ENCODE peak calls at places on chromosome 18, in six cellular contexts. E is endothelial cell of umbilical vein, H is A549, F is GM12878, I is HepG2, B is K562. W is an unnamed sample.

GRCh38 chr18:13268746-13269285 is 50.3 kb downstream of the LDLRAD4 start:
- DNase-seq in E (no peak), H (no peak), F (no peak), I (no peak), B (no peak), W (no peak)

GRCh38 chr18:43234889-43235288 is 42.4 kb downstream of the SYT4 start:
- DNase-seq in E (no peak), H (no peak), F (no peak), I (no peak), B (no peak), W (no peak)

GRCh38 chr18:27860701-27861107 is 316.2 kb downstream of the CDH2 start:
- DNase-seq in E (no peak), H (no peak), F (peak), I (peak), B (no peak), W (no peak)

GRCh38 chr18:33116376-33116775 is 324.1 kb downstream of the CCDC178 start:
- DNase-seq in E (peak), H (peak), F (no peak), I (no peak), B (no peak), W (peak)

GRCh38 chr18:8816805-8817204 is 111.4 kb downstream of the MTCL1 start:
- DNase-seq in E (no peak), H (no peak), F (no peak), I (no peak), B (no peak), W (peak)

GRCh38 chr18:48581941-48582340 is 43.1 kb downstream of the CTIF start:
- DNase-seq in E (no peak), H (no peak), F (no peak), I (no peak), B (no peak), W (no peak)

GRCh38 chr18:59065684-59066083 is 74.0 kb upstream of the SEC11C start:
- DNase-seq in E (no peak), H (peak), F (no peak), I (no peak), B (no peak), W (no peak)

GRCh38 chr18:50578651-50579050 is 18.8 kb downstream of the MAPK4 start:
- DNase-seq in E (no peak), H (peak), F (no peak), I (no peak), B (peak), W (no peak)

GRCh38 chr18:36450264-36450663 is 152.8 kb downstream of the FHOD3 start:
- DNase-seq in E (no peak), H (no peak), F (no peak), I (no peak), B (no peak), W (no peak)

GRCh38 chr18:24741961-24742738 is 281.7 kb downstream of the HRH4 start:
- DNase-seq in E (no peak), H (no peak), F (no peak), I (no peak), B (no peak), W (no peak)

GRCh38 chr18:10591891-10592290 is 66.1 kb downstream of the NAPG start:
- DNase-seq in E (no peak), H (no peak), F (no peak), I (no peak), B (no peak), W (peak)

GRCh38 chr18:40577255-40577654 is 1377.8 kb upstream of the PIK3C3 start:
- DNase-seq in E (no peak), H (no peak), F (no peak), I (no peak), B (no peak), W (no peak)

GRCh38 chr18:35041752-35042379 is 653 bp downstream of the MAPRE2 start:
- DNase-seq in E (no peak), H (no peak), F (no peak), I (no peak), B (no peak), W (no peak)

GRCh38 chr18:61471832-61472406 is 138.7 kb downstream of the CDH20 start:
- DNase-seq in E (no peak), H (no peak), F (no peak), I (no peak), B (no peak), W (no peak)

GRCh38 chr18:48943333-48943732 is 7.4 kb downstream of the SMAD7 start:
- DNase-seq in E (no peak), H (no peak), F (no peak), I (no peak), B (no peak), W (no peak)

GRCh38 chr18:50866765-50867164 is 12.2 kb upstream of the ME2 start:
- DNase-seq in E (peak), H (no peak), F (no peak), I (no peak), B (no peak), W (peak)

GRCh38 chr18:61893304-61893970 is 630 bp upstream of the RNF152 start:
- DNase-seq in E (peak), H (no peak), F (no peak), I (no peak), B (peak), W (peak)

GRCh38 chr18:29912351-29912750 is 1130.2 kb downstream of the DSC3 start:
- DNase-seq in E (no peak), H (no peak), F (no peak), I (no peak), B (no peak), W (no peak)

GRCh38 chr18:23889907-23890306 is 124.6 kb upstream of the TTC39C start:
- DNase-seq in E (no peak), H (no peak), F (no peak), I (no peak), B (no peak), W (no peak)

GRCh38 chr18:25147878-25148488 is 204.0 kb downstream of the ZNF521 start:
- DNase-seq in E (no peak), H (no peak), F (no peak), I (no peak), B (no peak), W (no peak)

GRCh38 chr18:26646897-26647296 is 98.5 kb upstream of the KCTD1 start:
- DNase-seq in E (no peak), H (no peak), F (no peak), I (no peak), B (no peak), W (no peak)

GRCh38 chr18:10401489-10401888 is 52.9 kb upstream of the APCDD1 start:
- DNase-seq in E (no peak), H (no peak), F (no peak), I (no peak), B (no peak), W (peak)

GRCh38 chr18:46155652-46156051 is 51.5 kb downstream of the HAUS1 start:
- DNase-seq in E (no peak), H (peak), F (no peak), I (no peak), B (no peak), W (no peak)

GRCh38 chr18:41075212-41075611 is 879.8 kb upstream of the PIK3C3 start:
- DNase-seq in E (peak), H (peak), F (no peak), I (no peak), B (no peak), W (no peak)

GRCh38 chr18:14085770-14086458 is 46.3 kb downstream of the ZNF519 start:
- DNase-seq in E (no peak), H (no peak), F (no peak), I (no peak), B (no peak), W (no peak)

GRCh38 chr18:56321470-56321869 is 316.9 kb downstream of the TXNL1 start:
- DNase-seq in E (no peak), H (no peak), F (no peak), I (no peak), B (no peak), W (no peak)

GRCh38 chr18:74353169-74353775 is 37.6 kb downstream of the C18orf63 start:
- DNase-seq in E (peak), H (peak), F (peak), I (peak), B (peak), W (peak)

GRCh38 chr18:72140007-72140406 is 404.1 kb downstream of the CBLN2 start:
- DNase-seq in E (no peak), H (no peak), F (no peak), I (no peak), B (no peak), W (no peak)

GRCh38 chr18:49861659-49862058 is 48.3 kb upstream of the ACAA2 start:
- DNase-seq in E (peak), H (no peak), F (no peak), I (no peak), B (no peak), W (peak)

GRCh38 chr18:67599277-67599676 is 82.8 kb upstream of the DSEL start:
- DNase-seq in E (peak), H (no peak), F (no peak), I (no peak), B (no peak), W (no peak)

DNA sequence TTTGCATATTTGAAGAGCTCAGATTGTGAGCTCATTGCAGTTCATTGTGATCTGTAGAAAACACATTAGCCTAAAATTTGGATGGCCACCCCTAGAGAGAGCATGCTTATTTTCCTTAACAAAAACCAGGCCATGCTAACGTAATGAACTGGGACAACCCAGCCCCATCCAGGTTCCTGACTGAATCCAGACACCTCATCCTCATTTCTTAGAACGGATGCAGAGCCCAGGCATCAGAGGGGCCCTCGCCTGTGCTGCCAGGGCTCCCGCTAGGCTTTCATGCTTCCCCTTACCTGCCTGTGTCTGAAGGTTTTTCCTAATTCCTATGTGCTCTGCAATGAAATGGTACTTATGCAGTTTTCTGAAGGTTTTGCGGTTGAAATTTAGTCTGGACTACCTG is 171.1 kb downstream of the CCDC102B start:
- DNase-seq in E (no peak), H (no peak), F (no peak), I (no peak), B (no peak), W (no peak)
- TF ChIP-seq MYC in E (no peak), H (no peak), F (no peak), I (no peak), B (no peak), W (no peak)

DNA sequence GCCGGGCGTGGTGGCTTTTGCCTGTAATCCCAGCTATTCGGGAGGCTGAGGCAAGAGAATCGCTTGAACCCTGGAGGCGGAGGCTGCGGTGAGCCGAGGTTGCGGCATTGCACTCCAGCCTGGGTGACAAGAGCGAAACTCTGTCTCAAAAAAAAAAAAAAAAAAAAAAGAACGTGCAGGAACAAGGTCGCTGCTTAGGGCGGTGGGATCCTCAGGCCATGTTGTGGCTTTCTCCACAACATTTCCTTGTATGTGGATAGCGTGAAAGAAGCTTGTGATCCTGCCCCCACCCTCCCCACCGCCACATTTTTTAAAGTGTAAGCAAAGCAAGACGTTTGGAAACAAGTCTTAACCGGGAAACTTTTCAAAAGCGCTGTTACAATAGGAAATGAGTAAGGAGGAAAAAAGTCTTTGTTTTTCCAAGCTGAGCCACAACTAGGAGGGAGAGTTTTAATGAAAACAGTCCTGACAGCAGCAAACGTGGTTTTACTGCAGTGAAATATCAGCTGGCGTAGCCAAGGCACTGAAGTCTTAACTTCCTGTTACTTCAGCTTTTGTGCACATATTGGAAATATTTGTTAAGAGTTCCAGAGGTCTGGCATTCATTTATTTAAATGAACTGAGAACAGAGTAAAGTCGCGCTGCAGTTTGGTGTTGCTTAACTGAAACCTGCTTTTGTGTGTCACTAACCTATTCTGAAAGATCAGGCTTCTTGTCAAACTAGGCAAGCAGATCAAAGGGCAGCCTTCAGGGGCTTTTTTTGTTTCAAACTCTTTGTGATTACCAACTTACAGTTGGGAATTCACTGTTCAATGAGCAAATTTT is 3.8 kb downstream of the TGIF1 start:
- DNase-seq in E (peak), H (peak), F (no peak), I (peak), B (no peak), W (peak)
- TF ChIP-seq MYC in E (no peak), H (no peak), F (no peak), I (no peak), B (no peak), W (no peak)

GRCh38 chr18:57813245-57813644 is 10.1 kb upstream of the ATP8B1 start:
- DNase-seq in E (peak), H (peak), F (no peak), I (peak), B (no peak), W (no peak)
- TF ChIP-seq MYC in E (no peak), H (no peak), F (no peak), I (no peak), B (no peak), W (no peak)

GRCh38 chr18:22493255-22493654 is 75.5 kb upstream of the CTAGE1 start:
- DNase-seq in E (no peak), H (no peak), F (no peak), I (no peak), B (peak), W (no peak)

GRCh38 chr18:22499421-22499820 is 81.7 kb upstream of the CTAGE1 start:
- DNase-seq in E (no peak), H (no peak), F (no peak), I (no peak), B (no peak), W (no peak)

GRCh38 chr18:22490429-22490846 is 72.7 kb upstream of the CTAGE1 start:
- DNase-seq in E (no peak), H (peak), F (no peak), I (peak), B (peak), W (no peak)

GRCh38 chr18:22493940-22494339 is 76.2 kb upstream of the CTAGE1 start:
- DNase-seq in E (no peak), H (no peak), F (no peak), I (no peak), B (peak), W (no peak)

DNA sequence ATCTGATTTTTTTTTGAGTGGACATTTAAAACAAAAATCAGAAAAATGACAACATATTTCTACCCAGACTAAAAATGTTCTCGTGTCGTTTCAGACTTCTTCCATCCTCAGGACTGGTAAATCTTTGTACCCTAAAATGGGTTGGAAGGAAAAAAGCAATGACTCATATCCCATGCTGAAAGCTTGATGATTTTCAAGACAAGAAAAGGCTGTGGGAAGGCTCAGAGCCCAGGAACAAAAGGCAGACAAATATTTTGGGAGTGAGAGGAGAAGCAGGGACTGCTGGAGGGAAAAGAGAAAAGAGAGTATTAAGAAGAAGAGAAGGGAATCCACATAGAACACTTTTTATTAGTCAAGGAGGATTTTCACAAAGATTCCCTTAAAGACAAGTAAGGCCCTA is 77.1 kb upstream of the CTAGE1 start:
- DNase-seq in E (peak), H (no peak), F (no peak), I (no peak), B (no peak), W (no peak)
- TF ChIP-seq MYC in E (no peak), H (no peak), F (no peak), I (no peak), B (no peak), W (no peak)

GRCh38 chr18:499351-500229 is 911 bp downstream of the COLEC12 start:
- DNase-seq in E (peak), H (peak), F (no peak), I (peak), B (no peak), W (peak)
- TF ChIP-seq MYC in E (no peak), H (no peak), F (no peak), I (no peak), B (no peak), W (no peak)

DNA sequence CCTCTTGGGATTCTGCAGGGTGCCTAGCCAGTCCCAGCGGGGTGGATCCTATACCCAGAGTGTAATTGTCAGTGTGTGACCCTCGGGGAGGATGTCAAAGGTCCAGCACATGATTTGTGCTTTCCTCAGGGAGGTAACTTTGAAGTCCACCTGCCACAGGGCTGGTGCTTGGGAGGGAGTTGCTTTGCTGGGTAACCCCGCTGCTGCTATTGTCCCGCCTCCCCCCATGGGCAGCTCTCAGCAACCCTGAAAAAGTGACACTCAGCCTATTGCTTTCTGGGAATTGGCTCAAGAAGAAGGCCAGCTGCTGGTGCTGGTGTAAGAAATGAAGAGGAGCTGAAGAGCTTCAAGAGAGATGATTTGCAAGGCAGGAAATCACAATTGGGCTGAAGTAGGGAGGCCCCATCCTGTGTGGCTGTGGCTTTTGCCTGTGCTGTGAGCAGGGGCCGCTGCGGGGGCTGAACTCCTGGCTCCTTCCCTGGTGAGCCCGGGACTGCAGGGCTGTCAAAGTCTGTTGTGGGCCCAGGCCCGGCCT is 36.4 kb downstream of the EMILIN2 start:
- DNase-seq in E (no peak), H (no peak), F (no peak), I (no peak), B (no peak), W (peak)
- TF ChIP-seq MYC in E (no peak), H (no peak), F (no peak), I (no peak), B (no peak), W (no peak)

GRCh38 chr18:79384834-79385233 is 10.9 kb upstream of the NFATC1 start:
- DNase-seq in E (no peak), H (no peak), F (no peak), I (no peak), B (no peak), W (no peak)

GRCh38 chr18:79385326-79385725 is 10.4 kb upstream of the NFATC1 start:
- DNase-seq in E (no peak), H (no peak), F (no peak), I (no peak), B (no peak), W (no peak)

GRCh38 chr18:79382681-79383387 is 12.9 kb upstream of the NFATC1 start:
- DNase-seq in E (no peak), H (no peak), F (no peak), I (no peak), B (no peak), W (no peak)

GRCh38 chr18:79383388-79384056 is 12.2 kb upstream of the NFATC1 start:
- DNase-seq in E (no peak), H (no peak), F (no peak), I (no peak), B (no peak), W (no peak)

DNA sequence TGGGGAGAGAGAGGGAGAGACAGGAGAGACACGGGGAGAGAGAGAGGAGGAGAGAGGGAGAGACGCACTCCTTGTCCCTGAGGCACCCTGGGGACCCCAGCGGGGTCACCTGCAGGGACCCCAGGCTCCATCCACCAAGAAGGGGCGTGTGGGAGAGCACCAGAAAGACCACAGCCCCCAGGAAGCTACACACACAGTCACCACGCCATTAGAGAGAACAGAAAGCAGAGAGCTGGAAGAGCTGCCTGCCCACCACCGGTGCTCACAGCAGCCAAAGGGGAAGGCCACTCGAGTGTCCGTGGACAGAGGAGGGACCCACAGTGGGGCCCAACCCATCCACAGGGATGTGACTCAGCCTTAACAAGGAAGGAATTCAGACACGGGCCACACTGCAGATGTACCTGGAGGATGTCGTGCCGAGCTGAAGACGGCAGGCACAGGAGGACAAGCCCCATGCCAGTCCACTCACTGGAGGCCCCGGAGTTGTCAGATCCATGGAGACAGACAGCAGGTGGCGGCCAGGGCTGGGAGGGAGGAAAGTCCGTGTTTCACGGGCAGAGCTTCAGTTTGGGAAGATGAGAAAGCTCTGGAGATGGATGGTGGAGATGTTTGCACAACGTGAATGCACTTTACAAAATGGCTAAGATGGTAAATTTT is 11.5 kb upstream of the NFATC1 start:
- DNase-seq in E (no peak), H (no peak), F (no peak), I (no peak), B (no peak), W (no peak)
- TF ChIP-seq MYC in E (no peak), H (no peak), F (no peak), I (no peak), B (no peak), W (no peak)

DNA sequence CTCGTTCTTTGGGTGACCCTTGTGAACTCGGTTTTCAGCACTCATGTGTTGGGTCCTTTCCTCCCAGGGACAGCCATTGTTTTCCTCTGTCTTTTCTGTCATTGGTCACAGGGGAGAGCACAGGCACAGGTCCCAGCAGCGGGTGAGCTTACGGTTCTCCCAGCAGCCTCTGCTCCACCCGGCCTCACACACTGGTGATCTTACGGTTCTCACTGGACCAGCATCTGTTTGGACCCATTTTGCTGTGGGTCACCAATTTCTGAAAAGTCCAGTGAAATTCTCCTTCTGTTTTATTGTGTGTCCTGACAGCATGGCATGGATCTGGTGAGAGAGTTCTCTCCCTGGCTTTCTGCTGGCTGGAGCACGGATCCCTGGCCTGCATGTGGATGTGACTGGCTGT is 49.8 kb upstream of the ANKRD62 start:
- DNase-seq in E (no peak), H (no peak), F (no peak), I (no peak), B (no peak), W (no peak)
- TF ChIP-seq MYC in E (no peak), H (no peak), F (no peak), I (no peak), B (no peak), W (no peak)

W was measured in NB4.